ENCODE peak calls at places on chromosomes 5 and 9, in five cellular contexts. One of them, this sample, is unnamed.

GRCh38 chr5:119578937-119579336 is 50.4 kb upstream of the FAM170A start:
- DNase-seq in cardiac fibroblast: peak
- DNase-seq in BE2C: peak
- DNase-seq in CD8-positive, alpha-beta T cell: no peak
- DNase-seq in astrocyte of the spinal cord: no peak
- DNase-seq in this sample: no peak

GRCh38 chr9:93857528-93857927 is 97.6 kb downstream of the BARX1 start:
- DNase-seq in cardiac fibroblast: no peak
- DNase-seq in BE2C: no peak
- DNase-seq in CD8-positive, alpha-beta T cell: no peak
- DNase-seq in astrocyte of the spinal cord: no peak
- DNase-seq in this sample: no peak

GRCh38 chr5:131204964-131205363 is 34.2 kb downstream of the LYRM7 start:
- DNase-seq in cardiac fibroblast: no peak
- DNase-seq in BE2C: no peak
- DNase-seq in CD8-positive, alpha-beta T cell: no peak
- DNase-seq in astrocyte of the spinal cord: no peak
- DNase-seq in this sample: no peak

GRCh38 chr5:98905857-98906688 is 22.7 kb downstream of the CHD1 start:
- DNase-seq in cardiac fibroblast: peak
- DNase-seq in BE2C: no peak
- DNase-seq in CD8-positive, alpha-beta T cell: no peak
- DNase-seq in astrocyte of the spinal cord: peak
- DNase-seq in this sample: no peak

GRCh38 chr5:112703866-112704820 is 33.5 kb upstream of the APC start:
- DNase-seq in cardiac fibroblast: peak
- DNase-seq in BE2C: no peak
- DNase-seq in CD8-positive, alpha-beta T cell: no peak
- DNase-seq in astrocyte of the spinal cord: peak
- DNase-seq in this sample: no peak

GRCh38 chr5:98755406-98755805 is 18.1 kb upstream of the RGMB start:
- DNase-seq in cardiac fibroblast: peak
- DNase-seq in BE2C: no peak
- DNase-seq in CD8-positive, alpha-beta T cell: no peak
- DNase-seq in astrocyte of the spinal cord: peak
- DNase-seq in this sample: no peak

GRCh38 chr9:132002827-132003704 is 76.6 kb downstream of the MED27 start:
- DNase-seq in cardiac fibroblast: no peak
- DNase-seq in BE2C: peak
- DNase-seq in CD8-positive, alpha-beta T cell: no peak
- DNase-seq in astrocyte of the spinal cord: peak
- DNase-seq in this sample: no peak

GRCh38 chr9:113960748-113961147 is 84.6 kb downstream of the ZNF618 start:
- DNase-seq in cardiac fibroblast: no peak
- DNase-seq in BE2C: no peak
- DNase-seq in CD8-positive, alpha-beta T cell: peak
- DNase-seq in astrocyte of the spinal cord: no peak
- DNase-seq in this sample: no peak

GRCh38 chr5:1043327-1043726 is 34.7 kb downstream of the NKD2 start:
- DNase-seq in cardiac fibroblast: no peak
- DNase-seq in BE2C: no peak
- DNase-seq in CD8-positive, alpha-beta T cell: no peak
- DNase-seq in astrocyte of the spinal cord: no peak
- DNase-seq in this sample: no peak

GRCh38 chr5:139410886-139411835 is 7.3 kb upstream of the SPATA24 start:
- DNase-seq in cardiac fibroblast: no peak
- DNase-seq in BE2C: no peak
- DNase-seq in CD8-positive, alpha-beta T cell: no peak
- DNase-seq in astrocyte of the spinal cord: no peak
- DNase-seq in this sample: no peak

GRCh38 chr5:89083791-89084190 is 200.8 kb upstream of the MEF2C start:
- DNase-seq in cardiac fibroblast: peak
- DNase-seq in BE2C: no peak
- DNase-seq in CD8-positive, alpha-beta T cell: no peak
- DNase-seq in astrocyte of the spinal cord: peak
- DNase-seq in this sample: no peak

GRCh38 chr5:92944903-92945629 is 636.0 kb downstream of the NR2F1-AS1 start:
- DNase-seq in cardiac fibroblast: peak
- DNase-seq in BE2C: no peak
- DNase-seq in CD8-positive, alpha-beta T cell: no peak
- DNase-seq in astrocyte of the spinal cord: peak
- DNase-seq in this sample: no peak

GRCh38 chr5:132011561-132012384 is at the start of gene ACSL6:
- DNase-seq in cardiac fibroblast: no peak
- DNase-seq in BE2C: peak
- DNase-seq in CD8-positive, alpha-beta T cell: peak
- DNase-seq in astrocyte of the spinal cord: no peak
- DNase-seq in this sample: no peak

DNA sequence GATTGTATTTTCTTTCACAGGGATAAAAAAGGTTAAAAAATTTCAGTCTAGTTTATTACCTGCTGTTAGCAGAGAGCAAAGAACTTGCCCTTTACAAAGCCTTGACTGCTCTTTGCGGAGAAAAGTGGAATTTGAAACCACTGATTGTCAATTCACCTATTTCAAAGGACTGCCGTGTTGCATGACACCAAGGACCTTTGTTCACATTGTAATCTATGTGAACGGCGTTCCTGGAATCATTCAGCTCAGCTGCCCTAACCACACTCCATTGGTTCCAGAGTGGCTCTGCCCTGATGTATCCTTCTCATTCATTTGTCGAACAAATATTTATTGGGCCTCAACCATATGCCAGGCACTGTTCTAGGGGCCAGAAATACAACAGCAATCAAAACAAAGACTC is 377.5 kb upstream of the RFX3 start:
- DNase-seq in cardiac fibroblast: no peak
- DNase-seq in BE2C: no peak
- DNase-seq in CD8-positive, alpha-beta T cell: no peak
- DNase-seq in astrocyte of the spinal cord: no peak
- DNase-seq in this sample: no peak
- TF ChIP-seq CTCF in cardiac fibroblast: no peak
- TF ChIP-seq CTCF in BE2C: no peak
- TF ChIP-seq CTCF in CD8-positive, alpha-beta T cell: no peak
- TF ChIP-seq CTCF in astrocyte of the spinal cord: no peak
- TF ChIP-seq CTCF in this sample: no peak

DNA sequence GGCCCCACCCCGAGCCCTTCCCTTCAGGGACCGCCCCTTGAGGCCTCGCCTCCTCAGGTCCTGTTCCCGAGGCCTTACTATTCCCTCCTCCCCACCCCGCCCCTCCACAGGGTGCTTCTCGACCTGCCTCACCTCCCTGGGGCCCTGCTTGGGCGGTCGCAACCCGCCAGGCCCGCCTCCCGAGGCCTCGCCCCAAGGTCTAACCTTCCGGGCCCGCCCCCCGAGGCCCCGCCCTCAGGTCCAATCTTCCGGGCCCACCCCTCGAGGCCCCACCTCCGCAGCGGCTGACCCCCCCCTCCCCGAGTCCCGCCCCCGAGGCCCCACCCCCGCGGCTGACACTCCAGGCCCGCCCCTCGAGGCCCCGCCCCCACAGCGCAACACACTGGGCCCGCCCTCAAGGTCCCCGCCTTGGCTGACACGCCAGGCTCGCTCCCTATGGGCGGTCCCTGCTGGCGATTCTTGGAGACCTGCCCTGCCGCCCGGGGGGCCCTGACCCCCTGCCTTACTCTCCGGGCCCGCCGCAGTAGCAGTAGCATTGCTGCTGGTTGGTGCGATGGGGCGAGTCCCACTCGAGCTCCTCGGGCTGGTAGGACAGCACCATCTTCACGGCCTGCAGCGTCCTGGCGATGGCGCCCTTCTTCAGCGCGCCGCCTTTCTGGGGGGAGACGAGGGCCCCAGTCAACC is 8.2 kb downstream of the PHF19 start:
- DNase-seq in cardiac fibroblast: peak
- DNase-seq in BE2C: peak
- DNase-seq in CD8-positive, alpha-beta T cell: peak
- DNase-seq in astrocyte of the spinal cord: peak
- DNase-seq in this sample: peak
- TF ChIP-seq CTCF in cardiac fibroblast: peak
- TF ChIP-seq CTCF in BE2C: peak
- TF ChIP-seq CTCF in CD8-positive, alpha-beta T cell: peak
- TF ChIP-seq CTCF in astrocyte of the spinal cord: peak
- TF ChIP-seq CTCF in this sample: no peak

DNA sequence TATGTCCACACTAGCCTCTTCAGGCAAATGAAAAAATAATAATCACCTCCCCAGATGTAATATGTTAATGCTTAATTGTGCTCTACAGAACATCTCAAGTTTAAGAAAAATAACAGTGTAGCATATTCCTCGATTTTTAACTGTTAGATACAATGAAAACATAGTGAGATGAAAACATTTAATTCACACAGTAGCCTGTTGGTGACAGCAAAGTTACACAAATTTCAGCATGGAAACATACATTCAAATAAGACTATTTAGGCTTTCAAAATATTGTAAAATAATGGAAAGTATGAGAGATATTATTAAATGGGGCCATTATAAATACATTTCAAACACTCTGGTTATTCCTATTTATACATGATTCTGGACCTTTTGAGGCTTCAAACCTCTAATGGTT is 543.1 kb downstream of the MAT2B start:
- DNase-seq in cardiac fibroblast: peak
- DNase-seq in BE2C: no peak
- DNase-seq in CD8-positive, alpha-beta T cell: no peak
- DNase-seq in astrocyte of the spinal cord: peak
- DNase-seq in this sample: no peak
- TF ChIP-seq CTCF in cardiac fibroblast: peak
- TF ChIP-seq CTCF in BE2C: peak
- TF ChIP-seq CTCF in CD8-positive, alpha-beta T cell: no peak
- TF ChIP-seq CTCF in astrocyte of the spinal cord: peak
- TF ChIP-seq CTCF in this sample: no peak

GRCh38 chr9:127825319-127826051 is 22.8 kb downstream of the FPGS start:
- DNase-seq in cardiac fibroblast: no peak
- DNase-seq in BE2C: peak
- DNase-seq in CD8-positive, alpha-beta T cell: no peak
- DNase-seq in astrocyte of the spinal cord: no peak
- DNase-seq in this sample: no peak
- TF ChIP-seq CTCF in cardiac fibroblast: peak
- TF ChIP-seq CTCF in BE2C: peak
- TF ChIP-seq CTCF in CD8-positive, alpha-beta T cell: no peak
- TF ChIP-seq CTCF in astrocyte of the spinal cord: peak
- TF ChIP-seq CTCF in this sample: no peak

GRCh38 chr5:175567954-175568353 is 89.6 kb downstream of the SFXN1 start:
- DNase-seq in cardiac fibroblast: no peak
- DNase-seq in BE2C: no peak
- DNase-seq in CD8-positive, alpha-beta T cell: no peak
- DNase-seq in astrocyte of the spinal cord: no peak
- DNase-seq in this sample: no peak
- TF ChIP-seq CTCF in cardiac fibroblast: no peak
- TF ChIP-seq CTCF in BE2C: no peak
- TF ChIP-seq CTCF in CD8-positive, alpha-beta T cell: no peak
- TF ChIP-seq CTCF in astrocyte of the spinal cord: no peak
- TF ChIP-seq CTCF in this sample: no peak

This sample was measured in omental fat pad.